ENCODE peak calls at places on chromosomes 5 and 9, in four cellular contexts. One of them, this sample, is unnamed.
A peak's percentile ranks its signal among the peaks of the same experiment; 100 is the strongest.

GRCh38 chr5:174329738-174330137 is 284.2 kb downstream of the NSG2 start:
- DNase-seq in GM23248: peak; percentile 25
- DNase-seq in psoas muscle: no peak
- DNase-seq in hypothalamus: no peak
- DNase-seq in this sample: no peak

GRCh38 chr5:52798952-52799351 is 11.2 kb downstream of the ITGA1 start:
- DNase-seq in psoas muscle: no peak
- DNase-seq in hypothalamus: no peak
- DNase-seq in GM23248: no peak
- DNase-seq in this sample: no peak

GRCh38 chr5:111810087-111810486 is 53.1 kb upstream of the NREP start:
- DNase-seq in GM23248: peak; percentile 59
- DNase-seq in hypothalamus: no peak
- DNase-seq in psoas muscle: no peak
- DNase-seq in this sample: no peak

GRCh38 chr5:72107874-72108199 is 562 bp downstream of the MAP1B start:
- DNase-seq in psoas muscle: no peak
- DNase-seq in GM23248: no peak
- DNase-seq in hypothalamus: no peak
- DNase-seq in this sample: no peak

GRCh38 chr5:149759563-149759962 is 29.5 kb downstream of the PPARGC1B start:
- DNase-seq in hypothalamus: no peak
- DNase-seq in psoas muscle: no peak
- DNase-seq in GM23248: no peak
- DNase-seq in this sample: no peak

GRCh38 chr9:68672215-68672614 is 32.8 kb upstream of the PIP5K1B start:
- DNase-seq in hypothalamus: no peak
- DNase-seq in GM23248: no peak
- DNase-seq in psoas muscle: no peak
- DNase-seq in this sample: no peak

GRCh38 chr5:153135416-153135815 is 355.1 kb upstream of the GRIA1 start:
- DNase-seq in hypothalamus: no peak
- DNase-seq in psoas muscle: no peak
- DNase-seq in GM23248: peak; percentile 22
- DNase-seq in this sample: no peak

GRCh38 chr9:111482656-111483418 is 1.3 kb downstream of the ECPAS start:
- DNase-seq in GM23248: peak; percentile 81
- DNase-seq in psoas muscle: peak; percentile 85
- DNase-seq in hypothalamus: peak; percentile 70
- DNase-seq in this sample: peak; percentile 83

GRCh38 chr5:1442222-1443144 is 2.8 kb downstream of the SLC6A3 start:
- DNase-seq in hypothalamus: no peak
- DNase-seq in psoas muscle: no peak
- DNase-seq in GM23248: no peak
- DNase-seq in this sample: no peak

GRCh38 chr9:131773911-131774379 is 34.1 kb upstream of the RAPGEF1 start:
- DNase-seq in psoas muscle: no peak
- DNase-seq in hypothalamus: no peak
- DNase-seq in GM23248: peak; percentile 78
- DNase-seq in this sample: no peak

GRCh38 chr5:154753792-154754191 is 1.4 kb upstream of the LARP1 start:
- DNase-seq in psoas muscle: peak; percentile 74
- DNase-seq in hypothalamus: no peak
- DNase-seq in GM23248: peak; percentile 98
- DNase-seq in this sample: peak; percentile 44

GRCh38 chr5:174448662-174449061 is 275.7 kb upstream of the MSX2 start:
- DNase-seq in GM23248: no peak
- DNase-seq in psoas muscle: no peak
- DNase-seq in hypothalamus: no peak
- DNase-seq in this sample: no peak

GRCh38 chr5:37844004-37844403 is 4.2 kb upstream of the GDNF start:
- DNase-seq in GM23248: no peak
- DNase-seq in hypothalamus: no peak
- DNase-seq in psoas muscle: no peak
- DNase-seq in this sample: no peak

GRCh38 chr5:123093279-123094226 is 4.5 kb downstream of the PRDM6 start:
- DNase-seq in hypothalamus: no peak
- DNase-seq in GM23248: no peak
- DNase-seq in psoas muscle: no peak
- DNase-seq in this sample: no peak

GRCh38 chr5:60455589-60455988 is 244.4 kb downstream of the DEPDC1B start:
- DNase-seq in psoas muscle: no peak
- DNase-seq in hypothalamus: no peak
- DNase-seq in GM23248: no peak
- DNase-seq in this sample: no peak

GRCh38 chr5:136016945-136017530 is 11.8 kb upstream of the TGFBI start:
- DNase-seq in hypothalamus: peak; percentile 7
- DNase-seq in psoas muscle: peak; percentile 36
- DNase-seq in GM23248: peak; percentile 94
- DNase-seq in this sample: peak; percentile 6